ENCODE peak calls at places on chromosomes 2 and 18, in eight cellular contexts. One of them, this sample, is unnamed.

GRCh38 chr18:57539702-57540101 is 46.8 kb downstream of the FECH start:
- DNase-seq in GM23248: no peak
- DNase-seq in MV-4-11: no peak
- DNase-seq in T-helper 1 cell: no peak
- DNase-seq in left ventricle myocardium superior: no peak
- DNase-seq in prostate gland: no peak
- DNase-seq in H7: no peak
- DNase-seq in HS-27A: no peak
- DNase-seq in this sample: no peak

GRCh38 chr18:46356278-46357033 is 252.3 kb downstream of the HAUS1 start:
- DNase-seq in T-helper 1 cell: no peak
- DNase-seq in H7: no peak
- DNase-seq in left ventricle myocardium superior: no peak
- DNase-seq in GM23248: no peak
- DNase-seq in HS-27A: no peak
- DNase-seq in prostate gland: no peak
- DNase-seq in MV-4-11: no peak
- DNase-seq in this sample: peak

GRCh38 chr2:23926289-23926749 is 604 bp downstream of the ATAD2B start:
- DNase-seq in HS-27A: no peak
- DNase-seq in MV-4-11: no peak
- DNase-seq in GM23248: peak
- DNase-seq in left ventricle myocardium superior: peak
- DNase-seq in prostate gland: no peak
- DNase-seq in H7: peak
- DNase-seq in T-helper 1 cell: peak
- DNase-seq in this sample: peak

GRCh38 chr2:136117391-136117841 is 533 bp downstream of the CXCR4 start:
- DNase-seq in H7: peak
- DNase-seq in GM23248: peak
- DNase-seq in left ventricle myocardium superior: peak
- DNase-seq in T-helper 1 cell: peak
- DNase-seq in MV-4-11: peak
- DNase-seq in HS-27A: no peak
- DNase-seq in prostate gland: no peak
- DNase-seq in this sample: peak

GRCh38 chr2:168734199-168734746 is 68.2 kb upstream of the NOSTRIN start:
- DNase-seq in prostate gland: no peak
- DNase-seq in HS-27A: no peak
- DNase-seq in MV-4-11: no peak
- DNase-seq in T-helper 1 cell: no peak
- DNase-seq in H7: no peak
- DNase-seq in left ventricle myocardium superior: peak
- DNase-seq in GM23248: no peak
- DNase-seq in this sample: no peak

GRCh38 chr18:59915606-59916005 is 15.8 kb downstream of the PMAIP1 start:
- DNase-seq in GM23248: peak
- DNase-seq in HS-27A: no peak
- DNase-seq in MV-4-11: no peak
- DNase-seq in T-helper 1 cell: no peak
- DNase-seq in left ventricle myocardium superior: no peak
- DNase-seq in prostate gland: no peak
- DNase-seq in H7: no peak
- DNase-seq in this sample: no peak

GRCh38 chr18:23871410-23871809 is 143.1 kb upstream of the TTC39C start:
- DNase-seq in T-helper 1 cell: peak
- DNase-seq in HS-27A: peak
- DNase-seq in left ventricle myocardium superior: no peak
- DNase-seq in prostate gland: no peak
- DNase-seq in GM23248: no peak
- DNase-seq in MV-4-11: no peak
- DNase-seq in H7: peak
- DNase-seq in this sample: peak

GRCh38 chr2:230949966-230950832 is 25.2 kb upstream of the GPR55 start:
- DNase-seq in T-helper 1 cell: no peak
- DNase-seq in prostate gland: no peak
- DNase-seq in left ventricle myocardium superior: no peak
- DNase-seq in HS-27A: no peak
- DNase-seq in H7: no peak
- DNase-seq in GM23248: no peak
- DNase-seq in MV-4-11: no peak
- DNase-seq in this sample: no peak

GRCh38 chr2:143688815-143689214 is 559.6 kb downstream of the ARHGAP15 start:
- DNase-seq in GM23248: no peak
- DNase-seq in H7: no peak
- DNase-seq in MV-4-11: no peak
- DNase-seq in T-helper 1 cell: no peak
- DNase-seq in prostate gland: no peak
- DNase-seq in left ventricle myocardium superior: no peak
- DNase-seq in HS-27A: no peak
- DNase-seq in this sample: no peak

GRCh38 chr18:62497171-62497783 is 25.5 kb upstream of the ZCCHC2 start:
- DNase-seq in GM23248: no peak
- DNase-seq in H7: no peak
- DNase-seq in left ventricle myocardium superior: no peak
- DNase-seq in HS-27A: no peak
- DNase-seq in prostate gland: no peak
- DNase-seq in MV-4-11: no peak
- DNase-seq in T-helper 1 cell: no peak
- DNase-seq in this sample: no peak

GRCh38 chr2:44776924-44777480 is 164.5 kb upstream of the SIX3 start:
- DNase-seq in T-helper 1 cell: no peak
- DNase-seq in GM23248: no peak
- DNase-seq in prostate gland: no peak
- DNase-seq in HS-27A: no peak
- DNase-seq in MV-4-11: no peak
- DNase-seq in H7: no peak
- DNase-seq in left ventricle myocardium superior: no peak
- DNase-seq in this sample: no peak

GRCh38 chr2:18593496-18593895 is 4.1 kb upstream of the NT5C1B start:
- DNase-seq in GM23248: no peak
- DNase-seq in T-helper 1 cell: no peak
- DNase-seq in prostate gland: no peak
- DNase-seq in H7: no peak
- DNase-seq in MV-4-11: no peak
- DNase-seq in left ventricle myocardium superior: no peak
- DNase-seq in HS-27A: no peak
- DNase-seq in this sample: no peak

GRCh38 chr18:25726278-25726677 is 364.1 kb downstream of the SS18 start:
- DNase-seq in MV-4-11: no peak
- DNase-seq in left ventricle myocardium superior: no peak
- DNase-seq in HS-27A: no peak
- DNase-seq in T-helper 1 cell: no peak
- DNase-seq in prostate gland: no peak
- DNase-seq in H7: no peak
- DNase-seq in GM23248: peak
- DNase-seq in this sample: no peak

GRCh38 chr2:202909394-202910192 is 1.9 kb downstream of the WDR12 start:
- DNase-seq in HS-27A: no peak
- DNase-seq in H7: no peak
- DNase-seq in prostate gland: no peak
- DNase-seq in MV-4-11: peak
- DNase-seq in GM23248: peak
- DNase-seq in left ventricle myocardium superior: no peak
- DNase-seq in T-helper 1 cell: no peak
- DNase-seq in this sample: no peak

GRCh38 chr2:119649364-119649917 is 29.6 kb upstream of the TMEM177 start:
- DNase-seq in left ventricle myocardium superior: no peak
- DNase-seq in T-helper 1 cell: no peak
- DNase-seq in MV-4-11: no peak
- DNase-seq in HS-27A: no peak
- DNase-seq in H7: no peak
- DNase-seq in prostate gland: no peak
- DNase-seq in GM23248: peak
- DNase-seq in this sample: no peak

This sample was measured in islet precursor cell.